ENCODE peak calls at places on chromosomes 4 and X, in seven cellular contexts. One of them, this sample, is unnamed.

GRCh38 chr4:182240161-182241130 is 2.8 kb upstream of the TENM3 start:
- DNase-seq in body of pancreas: no peak
- DNase-seq in GM12864: no peak
- DNase-seq in GM20000: no peak
- DNase-seq in right atrium auricular region: no peak
- DNase-seq in Caco-2: peak
- DNase-seq in coronary artery: no peak
- DNase-seq in this sample: no peak

GRCh38 chrX:107483976-107484726 is 34.7 kb downstream of the FRMPD3 start:
- DNase-seq in body of pancreas: no peak
- DNase-seq in GM12864: no peak
- DNase-seq in GM20000: no peak
- DNase-seq in right atrium auricular region: no peak
- DNase-seq in Caco-2: peak
- DNase-seq in coronary artery: no peak
- DNase-seq in this sample: no peak

GRCh38 chrX:83260288-83260687 is 247.8 kb upstream of the POU3F4 start:
- DNase-seq in body of pancreas: no peak
- DNase-seq in GM12864: no peak
- DNase-seq in GM20000: no peak
- DNase-seq in right atrium auricular region: no peak
- DNase-seq in Caco-2: no peak
- DNase-seq in coronary artery: no peak
- DNase-seq in this sample: no peak

GRCh38 chr4:41561241-41561640 is 23.3 kb downstream of the LIMCH1 start:
- DNase-seq in body of pancreas: no peak
- DNase-seq in GM12864: no peak
- DNase-seq in GM20000: no peak
- DNase-seq in right atrium auricular region: no peak
- DNase-seq in Caco-2: no peak
- DNase-seq in coronary artery: no peak
- DNase-seq in this sample: no peak

GRCh38 chrX:17375631-17376380 is 806 bp downstream of the NHS start:
- DNase-seq in body of pancreas: no peak
- DNase-seq in GM12864: no peak
- DNase-seq in GM20000: no peak
- DNase-seq in right atrium auricular region: no peak
- DNase-seq in Caco-2: peak
- DNase-seq in coronary artery: no peak
- DNase-seq in this sample: no peak

GRCh38 chr4:8391972-8392371 is 48.6 kb downstream of the ACOX3 start:
- DNase-seq in body of pancreas: peak
- DNase-seq in GM12864: peak
- DNase-seq in GM20000: peak
- DNase-seq in right atrium auricular region: peak
- DNase-seq in Caco-2: no peak
- DNase-seq in coronary artery: no peak
- DNase-seq in this sample: peak

GRCh38 chr4:32010221-32010620 is 1290.1 kb downstream of the PCDH7 start:
- DNase-seq in body of pancreas: no peak
- DNase-seq in GM12864: no peak
- DNase-seq in GM20000: no peak
- DNase-seq in right atrium auricular region: no peak
- DNase-seq in Caco-2: no peak
- DNase-seq in coronary artery: no peak
- DNase-seq in this sample: no peak

GRCh38 chrX:121733514-121733913 is 686.1 kb downstream of the GLUD2 start:
- DNase-seq in body of pancreas: no peak
- DNase-seq in GM12864: no peak
- DNase-seq in GM20000: no peak
- DNase-seq in right atrium auricular region: no peak
- DNase-seq in Caco-2: no peak
- DNase-seq in coronary artery: no peak
- DNase-seq in this sample: no peak

GRCh38 chr4:38424171-38424871 is 239.7 kb upstream of the KLF3 start:
- DNase-seq in body of pancreas: peak
- DNase-seq in GM12864: no peak
- DNase-seq in GM20000: no peak
- DNase-seq in right atrium auricular region: no peak
- DNase-seq in Caco-2: peak
- DNase-seq in coronary artery: no peak
- DNase-seq in this sample: no peak

GRCh38 chr4:22476011-22476410 is 39.9 kb downstream of the ADGRA3 start:
- DNase-seq in body of pancreas: no peak
- DNase-seq in GM12864: no peak
- DNase-seq in GM20000: no peak
- DNase-seq in right atrium auricular region: no peak
- DNase-seq in Caco-2: no peak
- DNase-seq in coronary artery: no peak
- DNase-seq in this sample: no peak

GRCh38 chr4:134471569-134471968 is 270.0 kb upstream of the PABPC4L start:
- DNase-seq in body of pancreas: no peak
- DNase-seq in GM12864: no peak
- DNase-seq in GM20000: no peak
- DNase-seq in right atrium auricular region: no peak
- DNase-seq in Caco-2: no peak
- DNase-seq in coronary artery: no peak
- DNase-seq in this sample: no peak

GRCh38 chr4:134465417-134465816 is 263.8 kb upstream of the PABPC4L start:
- DNase-seq in body of pancreas: no peak
- DNase-seq in GM12864: no peak
- DNase-seq in GM20000: no peak
- DNase-seq in right atrium auricular region: no peak
- DNase-seq in Caco-2: no peak
- DNase-seq in coronary artery: no peak
- DNase-seq in this sample: no peak

DNA sequence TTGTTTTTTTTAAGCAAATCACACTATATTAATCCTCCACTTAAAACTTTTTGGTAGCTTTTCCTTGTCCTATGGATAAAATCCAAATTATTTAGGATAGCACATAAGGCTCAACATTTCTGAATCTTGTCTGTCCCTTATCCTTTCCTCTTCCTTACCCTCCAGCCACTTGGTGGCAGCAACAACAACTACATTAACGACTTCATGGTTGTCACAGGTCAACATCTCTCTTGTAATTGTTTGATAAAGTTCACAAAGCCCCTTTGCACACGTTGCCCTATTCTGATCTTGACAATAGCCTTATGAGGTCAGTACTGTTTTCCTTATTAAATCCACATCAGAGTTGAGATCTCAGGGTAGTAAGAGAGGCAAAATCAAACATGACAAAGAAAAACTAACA is 269.0 kb upstream of the PABPC4L start:
- DNase-seq in body of pancreas: peak
- DNase-seq in GM12864: no peak
- DNase-seq in GM20000: peak
- DNase-seq in right atrium auricular region: no peak
- DNase-seq in Caco-2: peak
- DNase-seq in coronary artery: no peak
- DNase-seq in this sample: peak
- TF ChIP-seq CTCF in body of pancreas: peak
- TF ChIP-seq CTCF in GM12864: no peak
- TF ChIP-seq CTCF in GM20000: peak
- TF ChIP-seq CTCF in right atrium auricular region: no peak
- TF ChIP-seq CTCF in Caco-2: peak
- TF ChIP-seq CTCF in coronary artery: peak
- TF ChIP-seq CTCF in this sample: no peak

DNA sequence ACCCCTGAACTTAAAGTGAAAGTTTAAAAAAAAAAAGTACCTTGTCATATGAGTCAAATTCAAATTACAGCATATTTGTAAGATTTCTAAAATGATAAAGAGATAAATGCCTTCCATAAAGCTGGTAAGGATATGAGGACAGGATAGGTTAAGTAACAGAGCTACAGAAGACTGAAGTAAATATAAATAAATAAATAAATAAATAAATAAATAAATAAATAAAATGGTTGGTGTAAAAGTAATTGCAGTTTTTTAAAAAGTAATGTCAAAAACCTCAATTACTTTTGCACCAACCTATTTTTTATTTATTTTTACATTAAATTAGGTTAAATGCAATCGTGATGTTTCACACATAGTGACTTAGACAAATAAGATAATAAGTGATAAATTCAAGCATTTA is 62.2 kb downstream of the UGT2A2 start:
- DNase-seq in body of pancreas: no peak
- DNase-seq in GM12864: no peak
- DNase-seq in GM20000: no peak
- DNase-seq in right atrium auricular region: no peak
- DNase-seq in Caco-2: no peak
- DNase-seq in coronary artery: no peak
- DNase-seq in this sample: no peak
- TF ChIP-seq CTCF in body of pancreas: no peak
- TF ChIP-seq CTCF in GM12864: no peak
- TF ChIP-seq CTCF in GM20000: no peak
- TF ChIP-seq CTCF in right atrium auricular region: no peak
- TF ChIP-seq CTCF in Caco-2: no peak
- TF ChIP-seq CTCF in coronary artery: no peak
- TF ChIP-seq CTCF in this sample: no peak

GRCh38 chr4:159856451-159856850 is 753.6 kb downstream of the RAPGEF2 start:
- DNase-seq in body of pancreas: no peak
- DNase-seq in GM12864: no peak
- DNase-seq in GM20000: no peak
- DNase-seq in right atrium auricular region: no peak
- DNase-seq in Caco-2: no peak
- DNase-seq in coronary artery: no peak
- DNase-seq in this sample: no peak
- TF ChIP-seq CTCF in body of pancreas: no peak
- TF ChIP-seq CTCF in GM12864: no peak
- TF ChIP-seq CTCF in GM20000: no peak
- TF ChIP-seq CTCF in right atrium auricular region: no peak
- TF ChIP-seq CTCF in Caco-2: no peak
- TF ChIP-seq CTCF in coronary artery: no peak
- TF ChIP-seq CTCF in this sample: no peak

DNA sequence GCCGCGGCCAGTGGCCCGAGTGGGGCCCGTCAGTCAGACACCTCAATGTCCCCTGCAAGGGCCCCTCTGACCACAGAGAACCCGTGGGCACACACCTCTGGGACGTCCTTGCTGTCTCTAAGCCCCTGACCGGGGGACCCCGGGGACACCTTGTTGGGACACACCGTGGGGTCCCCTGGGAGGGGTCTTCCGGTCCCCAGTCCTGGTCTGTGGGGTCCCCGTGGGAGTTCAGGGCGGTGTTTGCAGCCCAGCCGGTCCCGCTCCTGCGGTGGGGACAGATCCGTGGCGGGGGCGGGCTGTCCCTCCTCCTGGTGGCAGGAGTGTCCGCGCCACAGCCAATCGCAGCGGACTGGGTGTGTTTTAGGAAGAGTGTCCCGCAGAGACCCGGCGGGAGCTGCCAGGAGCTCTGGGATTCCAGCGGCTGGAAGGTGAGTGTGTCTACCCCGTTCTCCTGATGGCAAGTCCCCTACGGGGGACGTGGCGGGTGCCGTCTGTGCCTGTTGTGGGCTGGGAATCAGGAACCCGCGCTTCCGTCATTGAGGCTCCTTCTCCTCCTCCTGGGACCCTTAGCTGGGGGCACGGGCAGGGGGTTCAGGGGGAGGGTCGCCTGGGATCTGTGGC is 5.1 kb upstream of the PLCXD1 start:
- DNase-seq in body of pancreas: peak
- DNase-seq in GM12864: no peak
- DNase-seq in GM20000: peak
- DNase-seq in right atrium auricular region: peak
- DNase-seq in Caco-2: peak
- DNase-seq in coronary artery: no peak
- DNase-seq in this sample: peak
- TF ChIP-seq CTCF in body of pancreas: peak
- TF ChIP-seq CTCF in GM12864: no peak
- TF ChIP-seq CTCF in GM20000: no peak
- TF ChIP-seq CTCF in right atrium auricular region: no peak
- TF ChIP-seq CTCF in Caco-2: peak
- TF ChIP-seq CTCF in coronary artery: no peak
- TF ChIP-seq CTCF in this sample: no peak